ENCODE peak calls at places on chromosome 19, in eight cellular contexts. C, O, R, I, H, T, D and B are unnamed samples.
A peak's percentile ranks its signal among the peaks of the same experiment; 100 is the strongest.

GRCh38 chr19:54248016-54248601 is 5.5 kb upstream of the LILRA6 start:
- DNase-seq in C (peak; percentile 77), O (no peak), R (no peak), I (no peak), H (peak; percentile 43), T (no peak), D (peak; percentile 53), B (no peak)

GRCh38 chr19:45264781-45265317 is 13.8 kb downstream of the MARK4 start:
- DNase-seq in C (no peak), O (no peak), R (no peak), I (no peak), H (no peak), T (no peak), D (no peak), B (no peak)

GRCh38 chr19:44851427-44851826 is 5.3 kb downstream of the NECTIN2 start:
- DNase-seq in C (no peak), O (no peak), R (no peak), I (no peak), H (no peak), T (no peak), D (no peak), B (no peak)

GRCh38 chr19:15251749-15252397 is 19.6 kb upstream of the EPHX3 start:
- DNase-seq in C (peak; percentile 7), O (peak; percentile 83), R (peak; percentile 61), I (no peak), H (peak; percentile 94), T (no peak), D (no peak), B (no peak)

GRCh38 chr19:8269724-8270123 is 38.4 kb downstream of the CD320 start:
- DNase-seq in C (no peak), O (no peak), R (no peak), I (no peak), H (no peak), T (no peak), D (no peak), B (no peak)

GRCh38 chr19:6735181-6735891 is 2.0 kb downstream of the GPR108 start:
- DNase-seq in C (no peak), O (no peak), R (no peak), I (no peak), H (no peak), T (no peak), D (no peak), B (no peak)

GRCh38 chr19:1151917-1152601 is 22.0 kb downstream of the SBNO2 start:
- DNase-seq in C (no peak), O (no peak), R (no peak), I (no peak), H (no peak), T (no peak), D (no peak), B (no peak)

GRCh38 chr19:5076440-5077208 is 107.7 kb downstream of the KDM4B start:
- DNase-seq in C (no peak), O (no peak), R (no peak), I (no peak), H (no peak), T (no peak), D (no peak), B (no peak)

GRCh38 chr19:918481-919156 is 1.5 kb downstream of the KISS1R start:
- DNase-seq in C (no peak), O (peak; percentile 64), R (no peak), I (no peak), H (no peak), T (no peak), D (no peak), B (no peak)